ENCODE peak calls at places on chromosomes 16 and 17, in ten cellular contexts. M, K, Y, Q, E, B, A, F, L and N are unnamed samples.
A peak's percentile ranks its signal among the peaks of the same experiment; 100 is the strongest.

GRCh38 chr17:14306602-14307001 is 5.7 kb downstream of the HS3ST3B1 start:
- DNase-seq in M (no peak), K (no peak), Y (no peak), Q (no peak), E (no peak), B (no peak), A (no peak), F (no peak), L (no peak), N (no peak)

GRCh38 chr17:5033352-5034015 is 1.7 kb downstream of the SLC52A1 start:
- DNase-seq in M (no peak), K (no peak), Y (no peak), Q (no peak), E (no peak), B (no peak), A (no peak), F (no peak), L (no peak), N (no peak)

GRCh38 chr17:42781639-42782401 is 1.4 kb downstream of the WNK4 start:
- DNase-seq in M (peak; percentile 36), K (no peak), Y (no peak), Q (peak; percentile 45), E (no peak), B (no peak), A (no peak), F (no peak), L (peak; percentile 45), N (no peak)

GRCh38 chr16:55478827-55479559 is at the start of gene MMP2:
- DNase-seq in M (peak; percentile 45), K (no peak), Y (peak; percentile 95), Q (no peak), E (peak; percentile 67), B (no peak), A (no peak), F (no peak), L (peak; percentile 43), N (no peak)

GRCh38 chr17:52383493-52384100 is 225.1 kb upstream of the CA10 start:
- DNase-seq in M (peak; percentile 60), K (peak; percentile 4), Y (no peak), Q (peak; percentile 70), E (peak; percentile 12), B (no peak), A (peak; percentile 12), F (peak; percentile 71), L (peak; percentile 71), N (peak; percentile 25)

GRCh38 chr16:87499189-87499486 is 6.3 kb upstream of the ZCCHC14 start:
- DNase-seq in M (no peak), K (no peak), Y (no peak), Q (no peak), E (no peak), B (no peak), A (no peak), F (no peak), L (no peak), N (no peak)

GRCh38 chr16:9297437-9298113 is 206.1 kb downstream of the HAPSTR1 start:
- DNase-seq in M (no peak), K (peak; percentile 34), Y (no peak), Q (peak; percentile 10), E (peak; percentile 2), B (no peak), A (peak; percentile 71), F (peak; percentile 63), L (peak; percentile 28), N (no peak)

GRCh38 chr16:83706394-83706793 is 101.4 kb upstream of the HSBP1 start:
- DNase-seq in M (no peak), K (no peak), Y (no peak), Q (no peak), E (no peak), B (no peak), A (no peak), F (no peak), L (no peak), N (no peak)

DNA sequence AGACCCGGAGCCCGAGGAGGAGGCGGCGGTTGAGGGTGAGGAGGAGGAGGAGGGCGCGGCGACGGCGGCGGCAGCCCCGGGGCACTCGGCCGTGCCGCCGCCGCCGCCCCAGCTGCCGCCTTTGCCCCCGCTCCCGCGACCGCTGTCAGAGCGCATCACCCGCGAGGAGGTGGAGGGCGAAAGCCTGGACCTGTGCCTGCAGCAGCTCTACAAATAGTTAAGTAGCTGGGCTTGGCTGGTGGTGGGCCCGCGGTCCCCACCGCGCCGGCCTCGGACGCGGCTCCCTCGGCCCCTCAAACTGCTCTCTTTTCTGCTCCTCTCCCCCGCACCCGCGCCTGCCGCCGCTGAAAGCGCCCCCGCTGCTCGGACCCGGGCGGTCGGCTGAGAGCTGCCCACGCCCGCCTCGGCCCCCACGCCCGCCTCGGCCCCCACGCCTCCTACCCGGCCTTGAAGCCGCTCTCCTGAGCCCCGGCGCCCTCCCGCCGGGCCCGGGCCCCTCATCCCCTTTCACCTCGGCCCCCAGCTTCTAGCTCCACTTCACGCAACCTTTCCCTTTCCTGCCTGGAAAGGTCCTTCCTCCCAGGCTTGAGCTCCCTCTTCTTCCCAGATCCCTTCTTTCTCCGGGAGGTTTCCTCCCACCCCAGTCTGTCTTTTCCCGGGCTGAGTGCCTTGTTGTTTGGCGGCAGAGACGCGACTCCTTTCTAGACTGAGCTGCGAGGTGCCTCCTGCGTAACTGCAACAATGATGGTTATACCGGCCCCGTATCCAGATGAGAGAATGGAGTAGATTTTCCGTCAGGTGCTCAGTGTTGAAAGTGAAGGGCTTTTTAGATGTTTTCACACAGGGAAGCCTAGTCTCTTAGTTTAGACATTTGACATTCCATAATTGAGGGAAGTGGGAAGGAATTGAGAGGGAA is 850 bp downstream of the PPM1E start:
- DNase-seq in M (no peak), K (no peak), Y (no peak), Q (no peak), E (no peak), B (no peak), A (peak; percentile 32), F (no peak), L (no peak), N (no peak)
- H3K4me3 ChIP-seq in M (peak overlapping the region; percentile 62), K (no peak overlapping the region), Y (peak overlapping the region; percentile 65), Q (peak overlapping the region; percentile 60), E (peak overlapping the region; percentile 37), B (peak overlapping the region; percentile 66), A (peak overlapping the region; percentile 70), F (peak overlapping the region; percentile 62), L (peak overlapping the region; percentile 68), N (peak overlapping the region; percentile 49)

DNA sequence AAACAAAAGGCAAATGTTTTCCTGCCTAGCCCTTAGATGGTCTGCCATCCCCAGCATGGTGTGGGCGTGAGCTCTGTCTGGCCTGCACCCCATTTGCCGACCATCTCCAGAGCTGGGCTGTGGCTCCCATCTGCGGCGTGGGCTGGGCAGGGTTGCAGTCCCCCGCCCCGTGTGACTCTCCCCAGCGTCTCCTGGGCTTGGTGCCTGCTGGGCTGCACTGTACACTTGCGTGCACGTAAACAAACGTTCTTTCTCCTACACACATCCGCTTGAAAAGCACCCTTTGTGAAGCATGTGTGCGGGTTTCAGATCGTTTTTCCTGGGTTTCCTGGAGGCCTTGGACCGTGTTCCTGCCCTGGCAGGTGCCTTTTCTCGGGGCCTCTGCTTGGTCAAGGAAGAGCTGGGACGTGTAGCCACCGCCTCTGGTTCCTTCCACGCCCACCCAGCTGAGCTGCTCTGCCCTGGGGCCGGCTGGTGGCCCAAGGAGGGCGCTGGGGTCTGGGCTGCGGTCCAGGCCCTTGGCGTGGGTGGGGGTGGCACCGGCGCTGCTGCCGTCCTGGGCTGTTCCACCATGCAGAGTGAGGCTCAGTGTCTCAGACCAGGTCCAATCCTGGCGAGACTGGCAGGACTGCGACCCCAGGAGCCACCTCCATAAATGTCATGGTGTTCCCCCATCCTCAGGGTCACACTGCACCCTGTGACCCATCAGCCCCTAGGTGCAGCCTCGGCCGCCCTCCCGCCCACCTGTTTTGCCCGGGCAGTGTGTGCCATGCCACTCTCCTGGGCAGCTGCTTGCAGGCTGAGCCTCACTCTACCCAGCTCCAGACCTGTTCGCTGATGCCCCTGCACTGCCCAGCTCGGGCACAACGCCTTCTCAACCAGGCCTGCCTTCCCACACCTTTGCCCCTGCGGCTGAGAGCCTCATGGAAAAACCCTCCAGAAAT is 9.9 kb upstream of the BAIAP3 start:
- DNase-seq in M (no peak), K (no peak), Y (no peak), Q (peak; percentile 35), E (no peak), B (no peak), A (no peak), F (no peak), L (no peak), N (peak; percentile 38)
- TF ChIP-seq POLR2AphosphoS5 in M (no peak), K (no peak), Y (no peak), Q (peak; percentile 50), E (no peak), B (no peak), A (no peak), F (no peak), L (no peak), N (no peak)

GRCh38 chr16:69311115-69311532 is at the start of gene VPS4A:
- DNase-seq in M (peak; percentile 98), K (peak; percentile 89), Y (peak; percentile 98), Q (peak; percentile 95), E (peak; percentile 98), B (peak; percentile 89), A (peak; percentile 98), F (peak; percentile 92), L (peak; percentile 97), N (peak; percentile 94)

GRCh38 chr16:69310479-69311114 is 553 bp upstream of the VPS4A start:
- DNase-seq in M (no peak), K (no peak), Y (no peak), Q (no peak), E (no peak), B (no peak), A (no peak), F (no peak), L (no peak), N (no peak)

GRCh38 chr16:69313469-69313868 is 2.3 kb downstream of the VPS4A start:
- DNase-seq in M (no peak), K (no peak), Y (no peak), Q (no peak), E (no peak), B (no peak), A (no peak), F (no peak), L (no peak), N (no peak)

GRCh38 chr16:69309316-69309715 is 1.8 kb upstream of the VPS4A start:
- DNase-seq in M (no peak), K (no peak), Y (no peak), Q (no peak), E (peak; percentile 26), B (no peak), A (no peak), F (no peak), L (no peak), N (no peak)

GRCh38 chr16:69311533-69312388 is 611 bp downstream of the VPS4A start:
- DNase-seq in M (peak; percentile 46), K (no peak), Y (no peak), Q (no peak), E (no peak), B (no peak), A (no peak), F (peak; percentile 65), L (peak; percentile 40), N (peak; percentile 24)
- TF ChIP-seq POLR2A in M (no peak), K (no peak), Y (no peak), Q (peak; percentile 1), E (no peak), B (no peak), A (no peak), F (peak; percentile 24), L (no peak), N (no peak)

GRCh38 chr16:79294568-79294967 is 306.0 kb downstream of the MAF start:
- DNase-seq in M (no peak), K (no peak), Y (no peak), Q (no peak), E (no peak), B (no peak), A (no peak), F (peak; percentile 6), L (no peak), N (no peak)

GRCh38 chr16:79297297-79297696 is 303.2 kb downstream of the MAF start:
- DNase-seq in M (no peak), K (no peak), Y (no peak), Q (no peak), E (no peak), B (no peak), A (no peak), F (no peak), L (no peak), N (no peak)

GRCh38 chr16:79295746-79296145 is 304.8 kb downstream of the MAF start:
- DNase-seq in M (no peak), K (no peak), Y (no peak), Q (no peak), E (no peak), B (no peak), A (no peak), F (no peak), L (no peak), N (no peak)

GRCh38 chr16:79297805-79298204 is 302.7 kb downstream of the MAF start:
- DNase-seq in M (no peak), K (no peak), Y (no peak), Q (no peak), E (no peak), B (no peak), A (no peak), F (no peak), L (no peak), N (no peak)

DNA sequence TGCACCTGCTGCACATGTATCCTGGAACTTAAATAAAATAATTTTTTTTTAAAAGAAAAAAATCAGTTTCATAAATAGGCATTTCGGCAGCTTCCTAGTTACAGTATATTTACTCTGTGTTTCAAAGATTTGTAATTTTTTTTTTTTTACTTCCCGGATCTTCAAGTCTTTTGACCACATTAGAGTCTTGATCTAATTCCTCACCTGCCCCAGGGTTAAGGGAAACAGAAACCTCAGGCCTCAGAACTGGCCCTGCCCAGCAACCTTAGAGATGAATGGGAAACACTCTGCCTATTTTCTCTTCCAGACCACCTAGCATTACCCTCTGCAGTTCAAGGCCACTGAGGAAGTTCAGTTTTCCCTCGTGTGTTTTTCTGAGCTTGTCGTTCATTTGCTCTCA is 304.0 kb downstream of the MAF start:
- DNase-seq in M (no peak), K (no peak), Y (no peak), Q (no peak), E (no peak), B (no peak), A (no peak), F (no peak), L (no peak), N (no peak)
- H3K4me3 ChIP-seq in M (no peak overlapping the region), K (no peak overlapping the region), Y (no peak overlapping the region), Q (no peak overlapping the region), E (no peak overlapping the region), B (no peak overlapping the region), A (no peak overlapping the region), F (no peak overlapping the region), L (no peak overlapping the region), N (no peak overlapping the region)